ENCODE peak calls at places on chromosome 4, in nine cellular contexts. One of them, this sample, is unnamed.
A peak's percentile ranks its signal among the peaks of the same experiment; 100 is the strongest.

GRCh38 chr4:48653217-48654014 is 126.7 kb downstream of the FRYL start:
- DNase-seq in lower lobe of right lung: no peak
- DNase-seq in activated T-cell treated with anti-CD3 and anti-CD28 coated beads for 4 hours: peak; percentile 44
- DNase-seq in left ventricle myocardium inferior: peak; percentile 57
- DNase-seq in CD8-positive, alpha-beta memory T cell: peak; percentile 8
- DNase-seq in stimulated activated CD4-positive, alpha-beta T cell treated with anti-CD3 and anti-CD28 coated beads, TNF-alpha, amount 100 ng/mL, for 1 hour: no peak
- DNase-seq in uterus: no peak
- DNase-seq in kidney glomerular epithelial cell: no peak
- DNase-seq in HT1080: peak; percentile 12
- DNase-seq in this sample: no peak

GRCh38 chr4:152704788-152705187 is 25.0 kb upstream of the TMEM154 start:
- DNase-seq in lower lobe of right lung: no peak
- DNase-seq in activated T-cell treated with anti-CD3 and anti-CD28 coated beads for 4 hours: no peak
- DNase-seq in left ventricle myocardium inferior: no peak
- DNase-seq in CD8-positive, alpha-beta memory T cell: no peak
- DNase-seq in stimulated activated CD4-positive, alpha-beta T cell treated with anti-CD3 and anti-CD28 coated beads, TNF-alpha, amount 100 ng/mL, for 1 hour: no peak
- DNase-seq in uterus: no peak
- DNase-seq in kidney glomerular epithelial cell: no peak
- DNase-seq in HT1080: no peak
- DNase-seq in this sample: no peak

GRCh38 chr4:94889961-94890360 is 132.2 kb downstream of the BMPR1B start:
- DNase-seq in lower lobe of right lung: no peak
- DNase-seq in activated T-cell treated with anti-CD3 and anti-CD28 coated beads for 4 hours: no peak
- DNase-seq in left ventricle myocardium inferior: no peak
- DNase-seq in CD8-positive, alpha-beta memory T cell: no peak
- DNase-seq in stimulated activated CD4-positive, alpha-beta T cell treated with anti-CD3 and anti-CD28 coated beads, TNF-alpha, amount 100 ng/mL, for 1 hour: no peak
- DNase-seq in uterus: no peak
- DNase-seq in kidney glomerular epithelial cell: no peak
- DNase-seq in HT1080: peak; percentile 65
- DNase-seq in this sample: no peak

GRCh38 chr4:176883681-176884418 is 91.1 kb upstream of the VEGFC start:
- DNase-seq in lower lobe of right lung: no peak
- DNase-seq in activated T-cell treated with anti-CD3 and anti-CD28 coated beads for 4 hours: no peak
- DNase-seq in left ventricle myocardium inferior: no peak
- DNase-seq in CD8-positive, alpha-beta memory T cell: no peak
- DNase-seq in stimulated activated CD4-positive, alpha-beta T cell treated with anti-CD3 and anti-CD28 coated beads, TNF-alpha, amount 100 ng/mL, for 1 hour: no peak
- DNase-seq in uterus: no peak
- DNase-seq in kidney glomerular epithelial cell: peak; percentile 82
- DNase-seq in HT1080: peak; percentile 97
- DNase-seq in this sample: no peak

GRCh38 chr4:165700855-165701254 is 172.2 kb upstream of the TLL1 start:
- DNase-seq in lower lobe of right lung: no peak
- DNase-seq in activated T-cell treated with anti-CD3 and anti-CD28 coated beads for 4 hours: no peak
- DNase-seq in left ventricle myocardium inferior: no peak
- DNase-seq in CD8-positive, alpha-beta memory T cell: no peak
- DNase-seq in stimulated activated CD4-positive, alpha-beta T cell treated with anti-CD3 and anti-CD28 coated beads, TNF-alpha, amount 100 ng/mL, for 1 hour: no peak
- DNase-seq in uterus: no peak
- DNase-seq in kidney glomerular epithelial cell: no peak
- DNase-seq in HT1080: peak; percentile 13
- DNase-seq in this sample: no peak

GRCh38 chr4:94577136-94577535 is 125.4 kb downstream of the PDLIM5 start:
- DNase-seq in lower lobe of right lung: no peak
- DNase-seq in activated T-cell treated with anti-CD3 and anti-CD28 coated beads for 4 hours: no peak
- DNase-seq in left ventricle myocardium inferior: peak; percentile 26
- DNase-seq in CD8-positive, alpha-beta memory T cell: no peak
- DNase-seq in stimulated activated CD4-positive, alpha-beta T cell treated with anti-CD3 and anti-CD28 coated beads, TNF-alpha, amount 100 ng/mL, for 1 hour: no peak
- DNase-seq in uterus: peak; percentile 69
- DNase-seq in kidney glomerular epithelial cell: peak; percentile 21
- DNase-seq in HT1080: peak; percentile 6
- DNase-seq in this sample: no peak

GRCh38 chr4:67201334-67201733 is 344.0 kb downstream of the CENPC start:
- DNase-seq in lower lobe of right lung: no peak
- DNase-seq in activated T-cell treated with anti-CD3 and anti-CD28 coated beads for 4 hours: no peak
- DNase-seq in left ventricle myocardium inferior: no peak
- DNase-seq in CD8-positive, alpha-beta memory T cell: no peak
- DNase-seq in stimulated activated CD4-positive, alpha-beta T cell treated with anti-CD3 and anti-CD28 coated beads, TNF-alpha, amount 100 ng/mL, for 1 hour: no peak
- DNase-seq in uterus: no peak
- DNase-seq in kidney glomerular epithelial cell: no peak
- DNase-seq in HT1080: no peak
- DNase-seq in this sample: no peak

GRCh38 chr4:109658871-109659410 is 44.3 kb downstream of the CASP6 start:
- DNase-seq in lower lobe of right lung: no peak
- DNase-seq in activated T-cell treated with anti-CD3 and anti-CD28 coated beads for 4 hours: no peak
- DNase-seq in left ventricle myocardium inferior: no peak
- DNase-seq in CD8-positive, alpha-beta memory T cell: no peak
- DNase-seq in stimulated activated CD4-positive, alpha-beta T cell treated with anti-CD3 and anti-CD28 coated beads, TNF-alpha, amount 100 ng/mL, for 1 hour: no peak
- DNase-seq in uterus: no peak
- DNase-seq in kidney glomerular epithelial cell: no peak
- DNase-seq in HT1080: no peak
- DNase-seq in this sample: no peak

GRCh38 chr4:2082627-2083026 is 23.5 kb downstream of the NAT8L start:
- DNase-seq in lower lobe of right lung: no peak
- DNase-seq in activated T-cell treated with anti-CD3 and anti-CD28 coated beads for 4 hours: no peak
- DNase-seq in left ventricle myocardium inferior: no peak
- DNase-seq in CD8-positive, alpha-beta memory T cell: no peak
- DNase-seq in stimulated activated CD4-positive, alpha-beta T cell treated with anti-CD3 and anti-CD28 coated beads, TNF-alpha, amount 100 ng/mL, for 1 hour: no peak
- DNase-seq in uterus: no peak
- DNase-seq in kidney glomerular epithelial cell: no peak
- DNase-seq in HT1080: no peak
- DNase-seq in this sample: no peak

GRCh38 chr4:4344915-4345527 is 41.9 kb upstream of the NSG1 start:
- DNase-seq in lower lobe of right lung: no peak
- DNase-seq in activated T-cell treated with anti-CD3 and anti-CD28 coated beads for 4 hours: no peak
- DNase-seq in left ventricle myocardium inferior: no peak
- DNase-seq in CD8-positive, alpha-beta memory T cell: no peak
- DNase-seq in stimulated activated CD4-positive, alpha-beta T cell treated with anti-CD3 and anti-CD28 coated beads, TNF-alpha, amount 100 ng/mL, for 1 hour: no peak
- DNase-seq in uterus: no peak
- DNase-seq in kidney glomerular epithelial cell: no peak
- DNase-seq in HT1080: no peak
- DNase-seq in this sample: no peak

GRCh38 chr4:175951794-175952193 is 113.8 kb upstream of the WDR17 start:
- DNase-seq in lower lobe of right lung: no peak
- DNase-seq in activated T-cell treated with anti-CD3 and anti-CD28 coated beads for 4 hours: no peak
- DNase-seq in left ventricle myocardium inferior: no peak
- DNase-seq in CD8-positive, alpha-beta memory T cell: no peak
- DNase-seq in stimulated activated CD4-positive, alpha-beta T cell treated with anti-CD3 and anti-CD28 coated beads, TNF-alpha, amount 100 ng/mL, for 1 hour: no peak
- DNase-seq in uterus: no peak
- DNase-seq in kidney glomerular epithelial cell: peak; percentile 26
- DNase-seq in HT1080: peak; percentile 55
- DNase-seq in this sample: no peak

GRCh38 chr4:148800943-148801342 is 358.7 kb upstream of the NR3C2 start:
- DNase-seq in lower lobe of right lung: no peak
- DNase-seq in activated T-cell treated with anti-CD3 and anti-CD28 coated beads for 4 hours: no peak
- DNase-seq in left ventricle myocardium inferior: no peak
- DNase-seq in CD8-positive, alpha-beta memory T cell: no peak
- DNase-seq in stimulated activated CD4-positive, alpha-beta T cell treated with anti-CD3 and anti-CD28 coated beads, TNF-alpha, amount 100 ng/mL, for 1 hour: no peak
- DNase-seq in uterus: no peak
- DNase-seq in kidney glomerular epithelial cell: no peak
- DNase-seq in HT1080: no peak
- DNase-seq in this sample: peak; percentile 31

GRCh38 chr4:14640476-14640875 is 361.8 kb upstream of the CPEB2 start:
- DNase-seq in lower lobe of right lung: no peak
- DNase-seq in activated T-cell treated with anti-CD3 and anti-CD28 coated beads for 4 hours: no peak
- DNase-seq in left ventricle myocardium inferior: no peak
- DNase-seq in CD8-positive, alpha-beta memory T cell: no peak
- DNase-seq in stimulated activated CD4-positive, alpha-beta T cell treated with anti-CD3 and anti-CD28 coated beads, TNF-alpha, amount 100 ng/mL, for 1 hour: no peak
- DNase-seq in uterus: no peak
- DNase-seq in kidney glomerular epithelial cell: no peak
- DNase-seq in HT1080: no peak
- DNase-seq in this sample: no peak

GRCh38 chr4:190020790-190021717 is 6.0 kb downstream of the FRG2 start:
- DNase-seq in lower lobe of right lung: peak; percentile 52
- DNase-seq in activated T-cell treated with anti-CD3 and anti-CD28 coated beads for 4 hours: no peak
- DNase-seq in left ventricle myocardium inferior: no peak
- DNase-seq in CD8-positive, alpha-beta memory T cell: no peak
- DNase-seq in stimulated activated CD4-positive, alpha-beta T cell treated with anti-CD3 and anti-CD28 coated beads, TNF-alpha, amount 100 ng/mL, for 1 hour: no peak
- DNase-seq in uterus: no peak
- DNase-seq in kidney glomerular epithelial cell: no peak
- DNase-seq in HT1080: peak; percentile 64
- DNase-seq in this sample: no peak

GRCh38 chr4:171846232-171846631 is 33.0 kb downstream of the GALNTL6 start:
- DNase-seq in lower lobe of right lung: peak; percentile 44
- DNase-seq in activated T-cell treated with anti-CD3 and anti-CD28 coated beads for 4 hours: no peak
- DNase-seq in left ventricle myocardium inferior: no peak
- DNase-seq in CD8-positive, alpha-beta memory T cell: no peak
- DNase-seq in stimulated activated CD4-positive, alpha-beta T cell treated with anti-CD3 and anti-CD28 coated beads, TNF-alpha, amount 100 ng/mL, for 1 hour: no peak
- DNase-seq in uterus: no peak
- DNase-seq in kidney glomerular epithelial cell: peak; percentile 17
- DNase-seq in HT1080: peak; percentile 50
- DNase-seq in this sample: peak; percentile 38

GRCh38 chr4:102390438-102390837 is 45.2 kb upstream of the SLC39A8 start:
- DNase-seq in lower lobe of right lung: no peak
- DNase-seq in activated T-cell treated with anti-CD3 and anti-CD28 coated beads for 4 hours: no peak
- DNase-seq in left ventricle myocardium inferior: no peak
- DNase-seq in CD8-positive, alpha-beta memory T cell: no peak
- DNase-seq in stimulated activated CD4-positive, alpha-beta T cell treated with anti-CD3 and anti-CD28 coated beads, TNF-alpha, amount 100 ng/mL, for 1 hour: no peak
- DNase-seq in uterus: no peak
- DNase-seq in kidney glomerular epithelial cell: peak; percentile 69
- DNase-seq in HT1080: peak; percentile 90
- DNase-seq in this sample: no peak

GRCh38 chr4:121168865-121169281 is 4.8 kb upstream of the TNIP3 start:
- DNase-seq in lower lobe of right lung: no peak
- DNase-seq in activated T-cell treated with anti-CD3 and anti-CD28 coated beads for 4 hours: no peak
- DNase-seq in left ventricle myocardium inferior: no peak
- DNase-seq in CD8-positive, alpha-beta memory T cell: no peak
- DNase-seq in stimulated activated CD4-positive, alpha-beta T cell treated with anti-CD3 and anti-CD28 coated beads, TNF-alpha, amount 100 ng/mL, for 1 hour: no peak
- DNase-seq in uterus: no peak
- DNase-seq in kidney glomerular epithelial cell: no peak
- DNase-seq in HT1080: no peak
- DNase-seq in this sample: no peak

This sample was measured in tibial nerve.